ENCODE peak calls at places on chromosome 20, in six cellular contexts. Q is heart left ventricle, L is NB4, W is A549, M is right lobe of liver, V is IMR-90. Z is an unnamed sample.

GRCh38 chr20:18717062-18717461 is 96.5 kb upstream of the SCP2D1 start:
- DNase-seq in Q (no peak), L (no peak), W (no peak), M (no peak), V (no peak), Z (no peak)

GRCh38 chr20:17818187-17818586 is 118.4 kb downstream of the BANF2 start:
- DNase-seq in Q (no peak), L (no peak), W (no peak), M (no peak), V (no peak), Z (no peak)

GRCh38 chr20:38973546-38974120 is 11.5 kb downstream of the DHX35 start:
- DNase-seq in Q (no peak), L (no peak), W (no peak), M (peak), V (peak), Z (no peak)

GRCh38 chr20:43936805-43937204 is 22.2 kb downstream of the TOX2 start:
- DNase-seq in Q (no peak), L (no peak), W (no peak), M (no peak), V (no peak), Z (no peak)

GRCh38 chr20:12790856-12791255 is 217.9 kb upstream of the SPTLC3 start:
- DNase-seq in Q (no peak), L (no peak), W (no peak), M (no peak), V (no peak), Z (no peak)

GRCh38 chr20:32089637-32090330 is 19.7 kb upstream of the TM9SF4 start:
- DNase-seq in Q (no peak), L (no peak), W (no peak), M (no peak), V (no peak), Z (no peak)

GRCh38 chr20:31833130-31833930 is 12.1 kb downstream of the FOXS1 start:
- DNase-seq in Q (no peak), L (peak), W (peak), M (no peak), V (peak), Z (peak)

GRCh38 chr20:40225596-40225995 is 463.4 kb downstream of the MAFB start:
- DNase-seq in Q (no peak), L (no peak), W (no peak), M (no peak), V (no peak), Z (no peak)

GRCh38 chr20:20017852-20018245 is 687 bp downstream of the NAA20 start:
- DNase-seq in Q (no peak), L (peak), W (peak), M (no peak), V (no peak), Z (no peak)

GRCh38 chr20:57895161-57895855 is 185.5 kb upstream of the PMEPA1 start:
- DNase-seq in Q (no peak), L (no peak), W (no peak), M (no peak), V (no peak), Z (no peak)

GRCh38 chr20:57893364-57894001 is 183.7 kb upstream of the PMEPA1 start:
- DNase-seq in Q (no peak), L (no peak), W (no peak), M (no peak), V (no peak), Z (no peak)

GRCh38 chr20:57894522-57894921 is 184.7 kb upstream of the PMEPA1 start:
- DNase-seq in Q (no peak), L (no peak), W (no peak), M (no peak), V (no peak), Z (no peak)

GRCh38 chr20:57892471-57892870 is 182.7 kb upstream of the PMEPA1 start:
- DNase-seq in Q (no peak), L (no peak), W (no peak), M (no peak), V (no peak), Z (no peak)

DNA sequence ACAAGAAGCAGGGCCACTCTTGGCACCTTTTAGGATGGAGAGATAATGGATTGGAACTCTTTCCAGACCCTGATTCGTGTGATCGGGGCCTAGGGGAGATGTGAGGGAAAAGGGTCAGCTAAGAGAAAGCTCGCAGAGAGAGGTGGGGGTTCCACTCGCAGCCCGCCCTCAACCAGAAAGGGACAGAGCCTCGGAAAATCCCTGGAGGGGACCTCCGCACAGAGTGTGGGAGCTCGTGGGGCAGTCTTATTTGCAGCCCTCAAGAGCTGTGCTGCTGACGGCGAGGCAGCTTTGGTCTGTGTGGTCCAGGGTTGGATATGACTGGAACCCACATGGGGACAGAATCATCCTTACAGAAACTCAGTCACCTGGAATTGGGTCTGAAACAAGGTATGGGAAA is 184.3 kb upstream of the PMEPA1 start:
- DNase-seq in Q (no peak), L (no peak), W (no peak), M (no peak), V (no peak), Z (no peak)
- TF ChIP-seq POLR2A in Q (no peak), L (no peak), W (no peak), M (no peak), V (no peak), Z (no peak)

DNA sequence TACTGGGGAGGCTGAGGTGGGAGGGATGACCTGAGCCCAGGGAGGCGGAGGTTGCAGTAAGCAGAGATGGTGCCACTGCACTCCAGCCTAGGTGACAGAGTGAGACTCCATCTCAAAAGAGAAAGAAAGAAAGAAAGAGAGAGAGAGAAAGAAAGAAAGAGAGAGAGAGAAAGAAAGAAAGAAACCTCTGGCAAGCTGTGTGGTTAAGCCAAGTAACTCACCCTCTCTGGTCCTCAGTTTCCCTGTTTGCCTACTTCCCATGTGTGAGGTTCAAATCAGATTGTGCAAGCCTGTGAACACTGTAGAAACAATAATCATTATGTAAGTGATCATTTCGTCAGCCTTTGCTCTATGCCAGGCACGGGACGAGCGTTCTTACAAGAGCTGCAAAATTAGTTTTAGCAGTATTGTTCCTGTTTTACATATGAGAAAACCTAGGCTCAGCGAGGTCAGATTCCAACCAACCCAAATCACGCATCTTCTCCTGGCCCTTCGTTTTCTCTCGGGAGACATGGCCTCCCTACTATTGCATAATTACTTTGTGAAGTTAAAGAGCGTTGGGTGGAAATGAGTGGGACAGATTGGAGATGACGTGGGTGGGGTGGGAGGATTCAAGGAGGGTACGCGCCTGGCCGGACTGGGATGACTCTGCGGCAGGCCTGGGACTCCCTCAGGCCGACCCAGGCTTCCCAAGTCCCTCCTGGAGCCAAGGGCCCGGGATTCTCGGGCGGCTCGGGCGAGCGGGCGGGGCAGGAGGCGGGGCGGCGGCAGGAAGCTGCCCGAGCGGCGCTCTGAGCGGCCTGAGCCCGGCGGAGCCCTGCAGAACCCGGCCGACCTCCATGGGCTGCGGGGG is at the start of gene SNX21:
- DNase-seq in Q (peak), L (peak), W (peak), M (peak), V (peak), Z (peak)
- TF ChIP-seq POLR2A in Q (no peak), L (no peak), W (no peak), M (peak), V (no peak), Z (no peak)

GRCh38 chr20:50149481-50150254 is 3.9 kb downstream of the PEDS1 start:
- DNase-seq in Q (no peak), L (no peak), W (no peak), M (no peak), V (no peak), Z (no peak)

GRCh38 chr20:50144362-50144761 is 9.2 kb downstream of the PEDS1 start:
- DNase-seq in Q (no peak), L (peak), W (peak), M (peak), V (peak), Z (peak)

GRCh38 chr20:50142812-50143211 is 10.7 kb downstream of the PEDS1 start:
- DNase-seq in Q (no peak), L (no peak), W (no peak), M (no peak), V (no peak), Z (no peak)

GRCh38 chr20:50146214-50146613 is 7.3 kb downstream of the PEDS1 start:
- DNase-seq in Q (no peak), L (no peak), W (no peak), M (no peak), V (peak), Z (no peak)

DNA sequence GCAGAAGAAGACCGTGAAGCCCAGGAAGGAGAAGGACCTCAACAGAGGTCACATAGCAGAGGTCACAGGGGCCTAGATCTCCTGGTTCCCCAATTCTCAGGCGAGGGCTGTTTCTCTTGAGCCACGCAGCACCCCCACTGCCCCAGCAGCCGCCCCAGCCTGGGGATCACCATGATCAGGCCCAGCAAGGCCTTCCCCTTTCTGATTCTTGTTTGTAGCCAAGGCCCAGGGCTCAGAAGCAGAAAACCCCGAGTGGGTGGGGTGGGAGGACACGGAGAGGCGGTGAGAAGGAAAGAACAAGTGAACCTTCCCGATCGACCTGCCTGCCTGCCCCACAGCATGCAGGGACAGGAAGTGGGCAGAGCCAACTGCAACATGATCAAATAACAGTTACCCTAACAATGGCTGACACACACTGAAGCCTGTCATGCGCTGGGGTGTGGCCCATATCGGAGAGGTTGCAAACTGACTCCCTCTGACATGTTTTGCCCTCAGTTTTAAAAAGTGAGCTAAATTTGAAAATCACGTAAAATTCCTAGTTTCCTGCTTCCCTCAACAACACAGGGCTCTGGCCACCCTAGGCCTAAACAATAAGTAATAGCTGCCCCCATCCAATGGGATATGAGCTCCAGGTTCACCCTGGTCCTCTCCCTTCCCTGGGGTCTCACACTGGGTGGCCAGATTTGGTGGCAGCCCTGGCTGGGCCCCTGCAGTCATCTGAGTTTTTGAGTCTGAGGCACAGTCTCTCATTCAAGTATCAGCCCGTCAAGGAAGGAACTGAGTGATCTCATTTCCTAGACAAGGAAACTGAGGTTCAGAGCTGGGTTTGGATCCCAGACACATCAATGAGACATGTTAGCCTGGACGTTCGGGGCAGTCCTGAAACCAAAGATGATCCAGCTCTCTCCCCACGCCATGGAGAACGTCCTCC is 6.5 kb downstream of the PEDS1 start:
- DNase-seq in Q (peak), L (peak), W (no peak), M (no peak), V (peak), Z (peak)
- TF ChIP-seq POLR2A in Q (no peak), L (peak), W (no peak), M (no peak), V (no peak), Z (no peak)

GRCh38 chr20:35699127-35699913 is at the start of the genes NFS1 and ROMO1:
- DNase-seq in Q (peak), L (peak), W (peak), M (peak), V (peak), Z (peak)
- TF ChIP-seq POLR2A in Q (peak), L (peak), W (peak), M (peak), V (peak), Z (no peak)

GRCh38 chr20:24915892-24916291 is 33.2 kb upstream of the CST7 start:
- DNase-seq in Q (no peak), L (no peak), W (no peak), M (no peak), V (no peak), Z (peak)
- TF ChIP-seq POLR2A in Q (no peak), L (no peak), W (no peak), M (no peak), V (no peak), Z (no peak)

GRCh38 chr20:5126512-5127203 is at the start of gene CDS2:
- DNase-seq in Q (peak), L (peak), W (peak), M (peak), V (peak), Z (peak)
- TF ChIP-seq POLR2A in Q (peak), L (peak), W (peak), M (peak), V (peak), Z (no peak)

GRCh38 chr20:3783068-3783489 is 1.8 kb upstream of the SPEF1 start:
- DNase-seq in Q (no peak), L (no peak), W (no peak), M (no peak), V (no peak), Z (no peak)
- TF ChIP-seq POLR2A in Q (no peak), L (no peak), W (no peak), M (no peak), V (no peak), Z (no peak)

GRCh38 chr20:47500554-47500953 is 1.1 kb upstream of the NCOA3 start:
- DNase-seq in Q (no peak), L (peak), W (no peak), M (no peak), V (no peak), Z (no peak)

GRCh38 chr20:47502271-47502730 is 614 bp downstream of the NCOA3 start:
- DNase-seq in Q (peak), L (peak), W (no peak), M (peak), V (peak), Z (peak)

GRCh38 chr20:47501117-47501482 is 587 bp upstream of the NCOA3 start:
- DNase-seq in Q (no peak), L (no peak), W (peak), M (no peak), V (peak), Z (no peak)

GRCh38 chr20:47502801-47503239 is 1.1 kb downstream of the NCOA3 start:
- DNase-seq in Q (no peak), L (peak), W (peak), M (no peak), V (peak), Z (peak)

DNA sequence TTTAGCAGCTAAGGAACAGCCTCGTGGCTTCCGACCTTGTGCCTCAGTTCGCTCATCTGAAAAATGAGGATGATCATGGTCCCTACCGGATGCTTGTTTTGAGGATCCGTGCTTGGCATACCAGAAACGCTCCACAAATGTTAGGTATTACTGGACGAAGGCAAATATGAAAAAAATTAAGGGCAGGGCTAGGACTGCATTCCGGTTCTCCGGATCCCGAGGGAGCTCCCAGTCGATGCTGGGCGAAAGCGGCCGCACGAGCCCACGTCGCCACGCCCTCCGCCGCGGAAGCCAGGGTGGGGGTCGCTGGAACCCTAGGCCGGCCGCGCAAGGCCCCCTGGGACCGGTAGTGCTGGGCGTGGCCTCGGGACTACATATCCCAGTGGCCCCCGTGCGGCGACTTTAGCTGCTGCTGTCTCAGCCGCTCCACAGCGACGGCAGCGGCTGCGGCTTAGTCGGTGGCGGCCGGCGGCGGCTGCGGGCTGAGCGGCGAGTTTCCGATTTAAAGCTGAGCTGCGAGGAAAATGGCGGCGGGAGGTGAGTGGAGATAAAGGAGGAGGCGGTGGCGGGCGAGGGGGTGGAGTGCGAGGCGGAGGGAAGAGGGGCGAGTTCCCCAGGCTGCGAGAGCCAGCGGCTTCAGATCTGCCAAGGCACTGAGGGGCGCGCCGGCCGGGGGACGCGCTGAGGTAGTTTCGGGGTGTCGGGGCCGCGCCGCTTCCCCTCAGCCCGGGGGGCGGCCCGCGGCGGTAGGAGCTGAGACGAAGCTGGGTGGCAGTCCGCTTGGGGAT is at the start of gene NCOA3:
- DNase-seq in Q (peak), L (peak), W (peak), M (peak), V (peak), Z (peak)
- TF ChIP-seq POLR2A in Q (peak), L (peak), W (peak), M (peak), V (peak), Z (no peak)

DNA sequence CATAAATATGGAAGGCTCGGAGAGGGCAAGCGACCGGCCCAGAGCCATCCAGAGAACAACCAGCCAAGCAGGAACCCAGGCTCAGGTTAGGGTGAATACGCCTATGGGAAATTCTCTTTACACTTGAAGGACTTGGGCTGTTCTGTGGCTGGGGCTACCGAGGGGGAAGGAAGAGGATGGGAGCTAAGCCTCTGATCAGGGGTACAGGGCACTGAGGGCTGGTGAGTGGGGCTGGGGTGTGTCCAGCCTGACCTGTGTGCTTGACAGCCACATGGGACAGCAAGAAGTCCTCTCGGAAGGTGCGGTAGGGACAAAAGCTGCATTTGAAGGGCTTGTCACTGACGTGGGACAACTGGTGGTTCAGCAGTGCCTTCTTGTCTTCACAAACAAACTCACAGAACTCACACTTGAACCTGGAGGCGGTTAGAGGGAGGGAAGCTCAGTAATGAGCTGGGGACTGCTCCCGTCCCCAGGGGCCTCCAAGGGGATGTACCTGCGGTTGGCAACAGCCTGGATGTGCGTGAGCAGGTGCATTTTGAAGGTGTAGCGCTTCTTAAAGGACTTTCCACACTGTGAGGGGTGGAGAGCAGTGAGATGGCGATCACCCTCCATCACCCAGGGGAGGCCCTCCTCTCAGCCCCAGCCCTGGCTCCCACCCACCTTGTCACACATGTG is 11.9 kb downstream of the ZNF335 start:
- DNase-seq in Q (no peak), L (no peak), W (no peak), M (peak), V (no peak), Z (no peak)
- TF ChIP-seq POLR2A in Q (no peak), L (no peak), W (no peak), M (no peak), V (no peak), Z (no peak)